ENCODE peak calls at places on chromosomes 13 and 19, in six cellular contexts. T is heart right ventricle, S is germinal center, I is BJ, A is psoas muscle, K is T-helper 2 cell. B is an unnamed sample.

GRCh38 chr13:99269627-99270252 is 11.6 kb upstream of the GPR18 start:
- DNase-seq in S (no peak), K (no peak), T (no peak), I (no peak), A (no peak), B (no peak)

GRCh38 chr13:72431981-72432617 is 295.3 kb downstream of the MZT1 start:
- DNase-seq in T (no peak), I (no peak), K (no peak), S (no peak), A (no peak), B (no peak)

GRCh38 chr13:93375491-93375890 is 148.9 kb downstream of the GPC6 start:
- DNase-seq in T (no peak), K (no peak), I (no peak), A (no peak), S (no peak), B (no peak)

GRCh38 chr19:56125806-56126590 is 4.9 kb upstream of the ZNF787 start:
- DNase-seq in T (no peak), K (no peak), S (no peak), I (no peak), A (peak), B (no peak)

GRCh38 chr19:4083677-4084546 is 17.2 kb upstream of the ZBTB7A start:
- DNase-seq in S (no peak), A (peak), T (no peak), I (no peak), K (no peak), B (no peak)

GRCh38 chr13:112903606-112904195 is 65.3 kb upstream of the MCF2L start:
- DNase-seq in I (no peak), T (no peak), K (no peak), S (no peak), A (no peak), B (no peak)

GRCh38 chr19:6066661-6067646 is 43.3 kb downstream of the RFX2 start:
- DNase-seq in I (peak), A (peak), T (peak), K (peak), S (no peak), B (peak)

GRCh38 chr13:110524484-110525254 is 36.9 kb downstream of the RAB20 start:
- DNase-seq in A (peak), T (peak), I (no peak), S (no peak), K (no peak), B (peak)

GRCh38 chr13:26698392-26699196 is 62.0 kb downstream of the GPR12 start:
- DNase-seq in T (peak), S (peak), A (peak), K (peak), I (peak), B (peak)

GRCh38 chr19:32870154-32870573 is 597 bp upstream of the SLC7A9 start:
- DNase-seq in A (no peak), I (no peak), S (no peak), T (no peak), K (no peak), B (no peak)

GRCh38 chr13:89401209-89401810 is 1730.1 kb downstream of the SLITRK5 start:
- DNase-seq in I (no peak), A (no peak), S (no peak), K (no peak), T (no peak), B (no peak)

GRCh38 chr13:73981595-73981994 is 152.6 kb downstream of the KLF12 start:
- DNase-seq in T (no peak), I (no peak), S (no peak), K (no peak), A (no peak), B (no peak)

GRCh38 chr19:3397266-3398022 is 31.1 kb downstream of the NFIC start:
- DNase-seq in T (peak), A (no peak), K (no peak), I (no peak), S (no peak), B (peak)

GRCh38 chr19:19120308-19121156 is 17.7 kb downstream of the TMEM161A start:
- DNase-seq in A (peak), K (no peak), I (no peak), T (peak), S (peak), B (no peak)

GRCh38 chr19:50510700-50511068 is 307 bp downstream of the JOSD2 start:
- DNase-seq in S (no peak), K (no peak), T (no peak), A (no peak), I (no peak), B (no peak)

GRCh38 chr13:24505256-24505655 is 7.3 kb downstream of the PARP4 start:
- DNase-seq in I (no peak), S (no peak), A (no peak), T (no peak), K (no peak), B (no peak)

GRCh38 chr13:101291647-101292515 is 124.4 kb downstream of the NALCN start:
- DNase-seq in T (no peak), K (no peak), A (no peak), I (no peak), S (no peak), B (no peak)

B was measured in left ventricle myocardium superior.